ENCODE peak calls at places on chromosomes 13 and 19, in six cellular contexts. W, P, N, B, L and I are unnamed samples.
A peak's percentile ranks its signal among the peaks of the same experiment; 100 is the strongest.

GRCh38 chr13:44815507-44816074 is 173.7 kb downstream of the NUFIP1 start:
- DNase-seq in W (no peak), P (no peak), B (no peak), L (no peak), N (peak; percentile 59), I (no peak)

GRCh38 chr13:93309886-93310520 is 83.4 kb downstream of the GPC6 start:
- DNase-seq in N (no peak), W (no peak), P (no peak), L (no peak), B (no peak), I (no peak)

GRCh38 chr19:16928916-16929315 is 40.1 kb downstream of the F2RL3 start:
- DNase-seq in L (peak; percentile 45), B (no peak), W (no peak), P (no peak), N (no peak), I (no peak)

GRCh38 chr19:29376855-29377354 is 148.9 kb upstream of the VSTM2B start:
- DNase-seq in P (peak; percentile 21), N (peak; percentile 8), W (no peak), L (no peak), B (no peak), I (peak; percentile 16)

GRCh38 chr19:12126707-12127106 is 13.4 kb downstream of the ZNF20 start:
- DNase-seq in P (no peak), W (peak; percentile 23), L (no peak), N (no peak), B (no peak), I (no peak)

GRCh38 chr13:33678906-33679657 is 138.9 kb upstream of the RFC3 start:
- DNase-seq in L (no peak), P (no peak), W (no peak), B (peak; percentile 29), N (peak; percentile 76), I (peak; percentile 72)

GRCh38 chr19:12596927-12597548 is 13.6 kb downstream of the ZNF490 start:
- DNase-seq in P (peak; percentile 47), W (no peak), N (no peak), B (no peak), L (peak; percentile 64), I (no peak)

GRCh38 chr19:41369769-41370168 is 5.8 kb upstream of the B9D2 start:
- DNase-seq in B (no peak), L (no peak), W (no peak), P (no peak), N (no peak), I (no peak)

GRCh38 chr19:39704181-39705044 is at the start of gene LGALS14:
- DNase-seq in B (no peak), L (no peak), W (peak; percentile 18), N (no peak), P (no peak), I (no peak)